ENCODE peak calls at places on chromosomes 13 and 19, in six cellular contexts. G is heart left ventricle; I is lung; P is stimulated activated CD8-positive, alpha-beta memory T cell treated with anti-CD3 and anti-CD28 coated beads, Interleukin-2, amount 100 ng/mL, for 48 hours; Y is esophagus squamous epithelium; N is NCI-H2029 treated with DMSO at 0.1 percent for 48 hours. L is an unnamed sample.

GRCh38 chr19:8566855-8567254 is 10.4 kb downstream of the MYO1F start:
- DNase-seq in P (no peak), I (no peak), G (no peak), Y (no peak), N (no peak), L (no peak)

GRCh38 chr13:112346173-112346898 is 29.8 kb upstream of the SPACA7 start:
- DNase-seq in Y (no peak), I (no peak), G (no peak), P (no peak), N (no peak), L (peak; percentile 96)

GRCh38 chr13:113150545-113151365 is 7.7 kb upstream of the PROZ start:
- DNase-seq in I (no peak), Y (no peak), P (no peak), G (peak; percentile 15), N (no peak), L (no peak)

GRCh38 chr13:76735641-76736040 is 150.6 kb downstream of the KCTD12 start:
- DNase-seq in G (no peak), N (no peak), I (no peak), Y (no peak), P (no peak), L (no peak)

GRCh38 chr13:74778946-74779345 is 644.7 kb upstream of the KLF12 start:
- DNase-seq in I (no peak), Y (no peak), N (no peak), P (no peak), G (no peak), L (no peak)

GRCh38 chr19:39155114-39155700 is 29.6 kb downstream of the PAK4 start:
- DNase-seq in Y (no peak), G (no peak), I (no peak), N (no peak), P (no peak), L (no peak)

GRCh38 chr13:65656740-65657329 is 1573.3 kb downstream of the PCDH9 start:
- DNase-seq in I (no peak), P (no peak), G (no peak), N (no peak), Y (no peak), L (no peak)

GRCh38 chr13:57634829-57635165 is 3.3 kb downstream of the PCDH17 start:
- DNase-seq in Y (no peak), G (peak; percentile 30), P (no peak), I (no peak), N (no peak), L (no peak)

GRCh38 chr19:46761418-46761831 is 15.2 kb upstream of the STRN4 start:
- DNase-seq in I (no peak), G (no peak), N (no peak), P (no peak), Y (no peak), L (no peak)

L was measured in NCI-H524.